ENCODE peak calls at places on chromosomes 2 and 18, in nine cellular contexts. J is CD4-positive, alpha-beta memory T cell; B is spleen; Y is aorta; H is pancreas; G is body of pancreas; L is tibial artery; C is astrocyte; R is CD4-positive, CD25-positive, alpha-beta regulatory T cell. F is an unnamed sample. For H3K4me1, the result is how much of the 10 kb centered on the place peaks cover.

GRCh38 chr18:24862225-24862893 is 401.9 kb downstream of the HRH4 start:
- DNase-seq in J (no peak), B (no peak), Y (no peak), H (no peak), G (no peak), L (no peak), C (no peak), R (no peak), F (no peak)

GRCh38 chr2:58427572-58428285 is 186.6 kb upstream of the FANCL start:
- DNase-seq in J (no peak), B (no peak), Y (no peak), H (peak), G (peak), L (no peak), C (peak), R (no peak), F (no peak)

GRCh38 chr2:86298411-86299390 is 38.7 kb downstream of the REEP1 start:
- DNase-seq in J (no peak), B (no peak), Y (no peak), H (no peak), G (peak), L (no peak), C (no peak), R (no peak), F (no peak)

GRCh38 chr18:67199993-67200617 is 316.4 kb downstream of the DSEL start:
- DNase-seq in J (peak), B (no peak), Y (no peak), H (no peak), G (no peak), L (no peak), C (peak), R (peak), F (no peak)

GRCh38 chr2:179340678-179341077 is 76.0 kb upstream of the SESTD1 start:
- DNase-seq in J (peak), B (no peak), Y (no peak), H (no peak), G (no peak), L (no peak), C (no peak), R (no peak), F (no peak)

GRCh38 chr2:70258532-70258875 is 567 bp downstream of the PCYOX1 start:
- DNase-seq in J (no peak), B (peak), Y (peak), H (peak), G (peak), L (peak), C (no peak), R (no peak), F (no peak)

GRCh38 chr2:130241041-130241707 is 42.9 kb upstream of the TUBA3E start:
- DNase-seq in J (no peak), B (no peak), Y (no peak), H (no peak), G (no peak), L (no peak), C (peak), R (no peak), F (no peak)

GRCh38 chr2:174634130-174635014 is 36.8 kb upstream of the WIPF1 start:
- DNase-seq in J (peak), B (peak), Y (no peak), H (no peak), G (no peak), L (no peak), C (no peak), R (peak), F (peak)

GRCh38 chr2:86372641-86373502 is 35.4 kb upstream of the REEP1 start:
- DNase-seq in J (no peak), B (no peak), Y (no peak), H (peak), G (peak), L (no peak), C (peak), R (no peak), F (no peak)

GRCh38 chr2:239035361-239035814 is 187.5 kb downstream of the TWIST2 start:
- DNase-seq in J (peak), B (peak), Y (peak), H (peak), G (peak), L (no peak), C (no peak), R (peak), F (peak)

GRCh38 chr2:195486987-195487644 is 169.9 kb upstream of the SLC39A10 start:
- DNase-seq in J (no peak), B (no peak), Y (no peak), H (no peak), G (no peak), L (no peak), C (peak), R (peak), F (no peak)

GRCh38 chr2:109247340-109247739 is 118.3 kb downstream of the SH3RF3 start:
- DNase-seq in J (no peak), B (peak), Y (no peak), H (no peak), G (no peak), L (no peak), C (no peak), R (no peak), F (no peak)

GRCh38 chr2:46296840-46297545 is at the start of gene EPAS1:
- DNase-seq in J (peak), B (peak), Y (peak), H (peak), G (peak), L (peak), C (peak), R (peak), F (peak)

GRCh38 chr2:238108423-238109201 is 8.5 kb downstream of the ESPNL start:
- DNase-seq in J (no peak), B (peak), Y (no peak), H (peak), G (no peak), L (peak), C (no peak), R (no peak), F (no peak)

GRCh38 chr2:96386470-96386869 is 50.9 kb downstream of the NCAPH start:
- DNase-seq in J (no peak), B (no peak), Y (no peak), H (no peak), G (no peak), L (no peak), C (no peak), R (no peak), F (no peak)

DNA sequence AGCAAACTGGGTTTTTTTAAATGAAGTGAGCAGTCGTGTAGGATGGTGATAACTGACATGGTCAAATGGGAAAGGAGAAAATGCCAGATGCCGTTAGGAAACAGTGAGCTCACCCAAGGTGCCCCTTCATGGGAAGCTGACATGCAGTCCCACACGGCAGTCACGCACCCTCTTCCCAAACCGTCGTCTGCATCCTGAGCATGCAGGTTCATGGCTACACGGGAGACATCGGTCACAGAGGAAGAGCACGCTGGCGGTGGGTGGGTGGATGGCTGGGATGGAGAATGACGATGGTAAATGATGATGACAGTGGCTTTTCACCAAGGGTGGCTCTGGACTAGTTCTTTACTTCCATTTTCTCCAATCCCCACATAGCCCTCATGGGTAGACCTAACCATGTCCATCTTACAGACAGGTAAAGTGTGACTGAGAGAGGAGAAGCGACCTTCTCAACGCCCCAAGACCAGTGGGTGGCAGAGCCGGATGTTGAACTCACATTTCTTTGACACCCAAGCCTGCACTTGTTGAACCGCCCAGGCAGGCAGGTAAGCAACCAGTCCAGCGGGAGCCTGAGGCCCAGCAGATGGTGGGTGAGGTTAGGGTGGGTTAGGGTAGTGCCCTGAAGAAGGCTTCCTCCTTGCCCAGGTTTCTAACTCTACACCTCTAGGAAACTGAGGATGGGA is 44.4 kb downstream of the TNS1 start:
- DNase-seq in J (no peak), B (peak), Y (no peak), H (no peak), G (no peak), L (peak), C (no peak), R (no peak), F (no peak)
- H3K4me1 ChIP-seq in J (under half), B (under half), Y (under half), H (under half), G (under half), L (half or more), C (under half), R (under half), F (under half)

DNA sequence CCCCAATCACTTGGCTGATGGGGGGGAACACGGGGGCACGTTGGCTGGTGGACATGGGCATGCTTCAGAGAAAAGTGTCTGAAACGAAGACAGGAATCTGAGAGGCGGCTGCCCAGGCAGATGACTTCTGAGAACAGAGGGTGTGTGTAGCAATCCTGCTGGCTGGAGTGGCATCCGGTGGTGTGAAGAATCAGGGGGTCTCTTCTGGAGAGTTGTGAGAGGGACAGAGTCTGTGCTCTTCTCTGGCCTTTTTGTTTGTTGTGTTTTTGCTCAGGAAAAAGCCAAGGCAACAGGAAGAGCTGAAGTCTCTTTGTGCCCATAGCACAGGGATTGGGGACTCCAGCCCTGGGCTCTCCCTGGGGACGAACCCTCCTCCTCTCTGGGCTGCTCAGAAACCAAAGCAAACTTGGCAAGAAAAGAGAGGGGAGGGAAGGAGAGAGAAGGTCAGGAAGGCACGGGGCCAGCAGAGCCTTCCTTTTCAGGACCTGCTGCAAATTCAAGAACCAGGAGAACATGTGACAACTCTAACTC is 97.0 kb upstream of the SMAD2 start:
- DNase-seq in J (no peak), B (peak), Y (peak), H (no peak), G (no peak), L (peak), C (no peak), R (no peak), F (no peak)
- H3K27ac ChIP-seq in J (no peak), B (peak), Y (no peak), H (no peak), G (no peak), L (peak), C (no peak), R (no peak), F (no peak)

GRCh38 chr2:33486544-33486943 is 10.1 kb downstream of the RASGRP3 start:
- DNase-seq in J (no peak), B (no peak), Y (no peak), H (no peak), G (no peak), L (no peak), C (no peak), R (no peak), F (no peak)
- H3K4me1 ChIP-seq in J (under half), B (under half), Y (under half), H (under half), G (under half), L (under half), C (under half), R (under half), F (under half)

DNA sequence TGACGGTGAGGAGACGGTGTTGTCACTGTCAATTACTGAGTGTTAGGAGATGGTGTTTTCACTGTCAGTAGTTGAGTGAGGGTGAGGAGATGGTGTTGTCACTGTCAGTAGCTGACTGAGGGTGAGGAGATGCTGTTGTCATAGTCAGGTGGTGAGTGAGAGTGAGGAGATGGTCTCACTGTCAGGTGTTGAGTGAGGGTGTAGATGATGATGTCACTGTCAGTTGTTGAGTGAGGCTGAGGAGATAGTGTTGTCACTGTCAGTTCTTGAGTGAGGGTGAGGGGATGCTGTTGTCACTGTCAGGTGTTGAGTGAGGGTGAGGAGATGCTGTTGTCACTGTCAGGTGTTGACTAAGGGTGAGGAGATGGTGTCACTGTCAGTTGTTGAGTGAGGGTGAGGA is 3.4 kb upstream of the ATP9B start:
- DNase-seq in J (no peak), B (no peak), Y (no peak), H (no peak), G (no peak), L (no peak), C (no peak), R (no peak), F (no peak)
- H3K27ac ChIP-seq in J (no peak), B (no peak), Y (no peak), H (no peak), G (no peak), L (no peak), C (no peak), R (no peak), F (no peak)

GRCh38 chr18:12958478-12958877 is 10.7 kb downstream of the SEH1L start:
- DNase-seq in J (no peak), B (no peak), Y (no peak), H (no peak), G (no peak), L (no peak), C (no peak), R (no peak), F (no peak)

GRCh38 chr18:12960846-12961397 is 13.1 kb downstream of the SEH1L start:
- DNase-seq in J (no peak), B (no peak), Y (no peak), H (no peak), G (no peak), L (no peak), C (no peak), R (no peak), F (no peak)

GRCh38 chr18:12963069-12963468 is 15.3 kb downstream of the SEH1L start:
- DNase-seq in J (no peak), B (no peak), Y (no peak), H (no peak), G (no peak), L (no peak), C (no peak), R (no peak), F (no peak)

GRCh38 chr18:12960395-12960794 is 12.6 kb downstream of the SEH1L start:
- DNase-seq in J (no peak), B (no peak), Y (no peak), H (no peak), G (no peak), L (no peak), C (no peak), R (no peak), F (no peak)
- H3K4me1 ChIP-seq in J (under half), B (under half), Y (under half), H (under half), G (under half), L (under half), C (under half), R (under half), F (under half)

GRCh38 chr2:198383392-198383791 is 579.0 kb downstream of the PLCL1 start:
- DNase-seq in J (no peak), B (no peak), Y (no peak), H (no peak), G (no peak), L (no peak), C (peak), R (no peak), F (no peak)
- H3K27ac ChIP-seq in J (no peak), B (no peak), Y (no peak), H (no peak), G (no peak), L (no peak), C (no peak), R (no peak), F (no peak)

GRCh38 chr2:60532421-60532820 is 21.0 kb downstream of the BCL11A start:
- DNase-seq in J (no peak), B (no peak), Y (no peak), H (no peak), G (no peak), L (no peak), C (no peak), R (no peak), F (no peak)

GRCh38 chr2:60534034-60534393 is 19.4 kb downstream of the BCL11A start:
- DNase-seq in J (no peak), B (no peak), Y (no peak), H (no peak), G (no peak), L (no peak), C (no peak), R (no peak), F (no peak)

GRCh38 chr2:60535392-60536312 is 17.8 kb downstream of the BCL11A start:
- DNase-seq in J (no peak), B (no peak), Y (no peak), H (no peak), G (no peak), L (no peak), C (no peak), R (no peak), F (no peak)

GRCh38 chr2:60531638-60532216 is 21.7 kb downstream of the BCL11A start:
- DNase-seq in J (no peak), B (no peak), Y (no peak), H (no peak), G (peak), L (no peak), C (no peak), R (no peak), F (no peak)

DNA sequence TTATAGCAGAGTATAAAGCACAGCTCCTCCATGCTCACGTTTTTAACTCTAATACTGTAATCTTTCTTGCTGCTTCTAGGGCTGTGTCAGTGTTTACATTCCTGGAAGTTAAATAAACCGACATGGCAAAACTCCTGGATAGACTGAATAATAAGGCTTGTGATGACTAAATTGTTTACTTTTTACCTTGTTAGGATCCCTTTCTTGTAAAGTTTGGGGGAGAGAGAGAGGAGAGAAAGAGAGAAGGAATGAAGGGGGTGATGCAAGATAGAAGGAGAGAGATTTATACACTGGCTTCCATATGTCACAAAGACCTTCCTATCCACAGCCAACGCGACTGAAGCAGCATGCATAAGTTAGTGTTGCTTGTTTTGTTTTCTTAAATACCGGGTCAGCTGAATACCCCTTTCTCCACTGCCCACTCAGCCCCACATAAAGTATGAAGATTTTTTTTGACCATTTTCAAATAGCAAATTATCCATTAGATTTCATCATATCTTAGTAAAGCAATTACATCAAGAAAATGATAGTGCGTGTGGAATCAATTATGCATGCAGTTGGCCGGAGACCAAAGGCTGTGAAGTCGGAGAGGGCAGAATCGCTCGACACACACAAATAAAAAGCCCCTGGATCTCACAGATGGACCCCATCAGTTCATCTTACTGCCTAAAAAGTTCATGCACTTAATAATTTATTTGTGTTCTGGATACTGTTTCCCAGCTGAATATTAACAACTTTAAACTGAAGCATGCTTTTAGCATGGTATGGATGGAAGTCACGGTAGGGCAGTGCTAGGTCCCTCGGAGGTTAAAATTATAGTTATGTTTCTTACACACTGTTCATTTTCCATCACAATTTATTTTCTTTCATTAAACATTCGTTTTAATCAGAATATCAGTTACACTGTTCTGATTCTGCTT is 20.1 kb downstream of the BCL11A start:
- DNase-seq in J (no peak), B (no peak), Y (no peak), H (no peak), G (no peak), L (no peak), C (peak), R (no peak), F (no peak)
- H3K4me1 ChIP-seq in J (under half), B (under half), Y (under half), H (half or more), G (half or more), L (under half), C (under half), R (under half), F (under half)

GRCh38 chr2:74186038-74186437 is 7.4 kb upstream of the MOB1A start:
- DNase-seq in J (peak), B (peak), Y (no peak), H (no peak), G (no peak), L (no peak), C (no peak), R (no peak), F (no peak)
- H3K27ac ChIP-seq in J (no peak), B (peak), Y (no peak), H (peak), G (peak), L (no peak), C (no peak), R (no peak), F (no peak)

F was measured in CD8-positive, alpha-beta T cell.